ENCODE peak calls at places on chromosomes 4 and X, in nine cellular contexts. W, H, A, U, E, D, Q, R and F are unnamed samples.

GRCh38 chr4:16722386-16722785 is 176.1 kb downstream of the LDB2 start:
- DNase-seq in W (no peak), H (no peak), A (no peak), U (no peak), E (no peak), D (no peak), Q (no peak), R (no peak), F (no peak)

GRCh38 chr4:60133414-60133813 is 1066.7 kb upstream of the ADGRL3 start:
- DNase-seq in W (no peak), H (no peak), A (no peak), U (no peak), E (no peak), D (no peak), Q (no peak), R (no peak), F (no peak)

GRCh38 chr4:99219479-99219878 is 433 bp upstream of the ADH6 start:
- DNase-seq in W (no peak), H (no peak), A (no peak), U (no peak), E (peak), D (no peak), Q (no peak), R (no peak), F (no peak)

GRCh38 chrX:70208479-70208878 is 26.0 kb upstream of the AWAT1 start:
- DNase-seq in W (no peak), H (peak), A (no peak), U (no peak), E (no peak), D (no peak), Q (no peak), R (no peak), F (no peak)

GRCh38 chrX:97401154-97401553 is 517.4 kb downstream of the RPA4 start:
- DNase-seq in W (no peak), H (no peak), A (no peak), U (no peak), E (no peak), D (no peak), Q (no peak), R (no peak), F (no peak)

GRCh38 chr4:101761405-101761804 is 29.1 kb upstream of the BANK1 start:
- DNase-seq in W (no peak), H (no peak), A (no peak), U (no peak), E (no peak), D (no peak), Q (no peak), R (no peak), F (no peak)

GRCh38 chrX:42242044-42242443 is 318.7 kb upstream of the CASK start:
- DNase-seq in W (no peak), H (peak), A (no peak), U (no peak), E (no peak), D (no peak), Q (no peak), R (no peak), F (no peak)

GRCh38 chr4:77043507-77044131 is 32.2 kb downstream of the CCNI start:
- DNase-seq in W (no peak), H (peak), A (no peak), U (no peak), E (no peak), D (no peak), Q (peak), R (no peak), F (no peak)

GRCh38 chr4:61555789-61556188 is 355.7 kb downstream of the ADGRL3 start:
- DNase-seq in W (no peak), H (peak), A (no peak), U (no peak), E (no peak), D (peak), Q (no peak), R (no peak), F (no peak)

GRCh38 chr4:182871616-182872015 is 45.6 kb downstream of the DCTD start:
- DNase-seq in W (no peak), H (no peak), A (no peak), U (no peak), E (no peak), D (no peak), Q (no peak), R (no peak), F (no peak)

GRCh38 chr4:17055788-17056187 is 157.3 kb upstream of the LDB2 start:
- DNase-seq in W (no peak), H (peak), A (no peak), U (no peak), E (no peak), D (no peak), Q (no peak), R (no peak), F (peak)

GRCh38 chr4:87985887-87986200 is 10.3 kb downstream of the SPP1 start:
- DNase-seq in W (no peak), H (no peak), A (no peak), U (no peak), E (no peak), D (no peak), Q (no peak), R (no peak), F (no peak)
- TF ChIP-seq CTCF in W (no peak), H (no peak), A (peak), U (no peak), E (peak), D (no peak), Q (no peak), R (no peak), F (no peak)

DNA sequence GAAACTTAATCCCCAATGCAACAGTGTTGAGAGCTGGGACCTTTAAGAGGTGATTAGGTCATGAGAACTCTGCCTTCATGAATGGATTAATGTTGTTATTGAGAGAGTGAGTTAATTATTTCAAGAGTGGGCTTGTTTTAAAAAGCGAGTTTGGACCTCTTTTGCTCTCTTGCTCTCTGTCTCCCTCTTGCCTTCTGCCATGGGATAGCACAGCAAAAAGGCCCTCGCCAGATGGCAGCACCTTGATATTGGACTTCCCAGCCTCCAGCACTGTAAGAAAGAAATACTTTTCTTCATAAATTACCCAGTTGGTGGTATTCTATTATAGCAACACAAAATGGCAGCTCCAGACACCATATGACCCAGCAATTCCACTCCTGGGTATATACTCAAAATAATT is 7.0 kb upstream of the ATP6AP2 start:
- DNase-seq in W (no peak), H (peak), A (no peak), U (no peak), E (peak), D (no peak), Q (no peak), R (no peak), F (no peak)
- TF ChIP-seq CTCF in W (peak), H (peak), A (peak), U (peak), E (peak), D (no peak), Q (peak), R (peak), F (peak)

GRCh38 chr4:116362603-116363002 is 722.8 kb downstream of the TRAM1L1 start:
- DNase-seq in W (no peak), H (no peak), A (no peak), U (no peak), E (no peak), D (no peak), Q (no peak), R (no peak), F (no peak)

GRCh38 chr4:116357758-116358157 is 727.6 kb downstream of the TRAM1L1 start:
- DNase-seq in W (no peak), H (peak), A (no peak), U (no peak), E (peak), D (peak), Q (no peak), R (no peak), F (no peak)

GRCh38 chr4:116361782-116362181 is 723.6 kb downstream of the TRAM1L1 start:
- DNase-seq in W (no peak), H (no peak), A (no peak), U (no peak), E (no peak), D (no peak), Q (no peak), R (no peak), F (no peak)

DNA sequence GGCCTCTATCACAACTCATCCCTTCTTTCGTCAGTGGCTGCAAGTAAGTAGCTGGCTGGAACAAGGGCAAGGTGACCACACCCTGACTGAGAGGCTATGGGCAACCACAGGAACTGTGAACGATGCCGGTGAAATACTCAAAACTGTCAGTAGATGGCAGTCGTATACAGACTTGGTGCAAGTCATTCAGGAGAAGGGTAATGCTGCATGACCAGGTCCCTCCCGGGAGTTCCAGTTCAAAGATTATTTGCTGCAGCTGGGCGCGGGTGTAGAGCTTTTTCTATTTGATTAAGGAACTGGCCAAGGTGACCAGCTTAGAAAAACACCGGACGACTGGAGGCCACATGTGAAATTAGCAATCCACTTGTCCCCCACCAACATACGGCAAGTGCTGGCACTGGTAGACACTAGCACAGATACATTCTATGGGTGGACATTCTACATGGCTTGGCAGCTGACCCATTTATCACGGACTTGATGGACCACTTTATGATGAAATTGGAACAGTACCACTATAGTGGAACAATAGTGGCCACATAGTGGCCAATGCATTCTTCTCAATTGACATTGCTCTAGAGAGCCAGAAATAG is 726.6 kb downstream of the TRAM1L1 start:
- DNase-seq in W (no peak), H (peak), A (no peak), U (peak), E (peak), D (peak), Q (peak), R (peak), F (peak)
- TF ChIP-seq CTCF in W (peak), H (peak), A (peak), U (peak), E (peak), D (no peak), Q (peak), R (peak), F (peak)

GRCh38 chrX:48474127-48474526 is 1.9 kb upstream of the FTSJ1 start:
- DNase-seq in W (no peak), H (peak), A (no peak), U (no peak), E (peak), D (no peak), Q (no peak), R (no peak), F (no peak)
- TF ChIP-seq CTCF in W (no peak), H (peak), A (no peak), U (no peak), E (peak), D (no peak), Q (no peak), R (peak), F (peak)